ENCODE peak calls at places on chromosomes 1 and 21, in four cellular contexts. X is H1, A is HL-60, M is thoracic aorta. B is an unnamed sample.
A peak's percentile ranks its signal among the peaks of the same experiment; 100 is the strongest.

GRCh38 chr1:5913078-5913845 is 79.0 kb downstream of the NPHP4 start:
- DNase-seq in X (no peak), M (no peak), A (no peak), B (peak; percentile 51)

GRCh38 chr1:35178295-35178695 is 14.7 kb downstream of the SFPQ start:
- DNase-seq in X (no peak), M (no peak), A (no peak), B (no peak)

GRCh38 chr1:87915771-87916170 is 587.1 kb downstream of the LMO4 start:
- DNase-seq in M (no peak), A (no peak), X (no peak), B (no peak)

GRCh38 chr1:93007941-93008577 is 46.8 kb upstream of the DIPK1A start:
- DNase-seq in A (no peak), M (no peak), X (no peak), B (peak; percentile 62)

GRCh38 chr1:29498126-29499100 is 262.1 kb downstream of the PTPRU start:
- DNase-seq in X (no peak), M (no peak), A (no peak), B (no peak)

GRCh38 chr1:231527586-231528174 is 789 bp upstream of the TSNAX start:
- DNase-seq in X (no peak), A (no peak), M (no peak), B (no peak)

GRCh38 chr1:6414443-6414844 is 5.3 kb downstream of the HES2 start:
- DNase-seq in M (no peak), X (no peak), A (no peak), B (peak; percentile 90)

GRCh38 chr1:85289207-85289847 is 12.9 kb upstream of the BCL10 start:
- DNase-seq in X (no peak), A (no peak), M (no peak), B (no peak)

GRCh38 chr21:14084701-14085100 is 126.1 kb downstream of the LIPI start:
- DNase-seq in M (no peak), X (no peak), A (no peak), B (no peak)

GRCh38 chr1:222979561-222979960 is 163.5 kb downstream of the TLR5 start:
- DNase-seq in X (no peak), M (no peak), A (no peak), B (no peak)

GRCh38 chr1:180231506-180232420 is 1.7 kb downstream of the LHX4 start:
- DNase-seq in X (no peak), A (peak; percentile 83), M (no peak), B (peak; percentile 88)

GRCh38 chr1:86156571-86157455 is at the start of gene COL24A1:
- DNase-seq in X (no peak), M (no peak), A (peak; percentile 11), B (peak; percentile 92)

GRCh38 chr1:198919667-198920398 is 281.0 kb downstream of the PTPRC start:
- DNase-seq in M (no peak), A (no peak), X (no peak), B (no peak)

GRCh38 chr1:46960250-46960649 is 19.0 kb upstream of the CYP4A11 start:
- DNase-seq in X (no peak), M (no peak), A (no peak), B (no peak)

GRCh38 chr1:118944133-118944532 is 44.0 kb downstream of the TBX15 start:
- DNase-seq in M (no peak), X (no peak), A (no peak), B (no peak)

GRCh38 chr1:210394281-210394798 is 65.6 kb downstream of the HHAT start:
- DNase-seq in M (peak; percentile 16), A (no peak), X (no peak), B (no peak)

GRCh38 chr21:41478319-41479177 is 29.4 kb downstream of the TMPRSS2 start:
- DNase-seq in M (no peak), X (no peak), A (no peak), B (peak; percentile 54)

GRCh38 chr1:2525896-2526823 is at the start of gene PANK4:
- DNase-seq in A (peak; percentile 91), X (peak; percentile 66), M (peak; percentile 86), B (peak; percentile 97)
- TF ChIP-seq CTCF in A (no peak), X (no peak), M (no peak), B (peak; percentile 25)

GRCh38 chr1:228811655-228812315 is 76.5 kb downstream of the RHOU start:
- DNase-seq in M (no peak), A (no peak), X (no peak), B (no peak)

GRCh38 chr1:228807904-228808487 is 72.7 kb downstream of the RHOU start:
- DNase-seq in A (no peak), M (no peak), X (no peak), B (no peak)

GRCh38 chr1:228810385-228810784 is 75.1 kb downstream of the RHOU start:
- DNase-seq in M (no peak), X (no peak), A (no peak), B (no peak)

GRCh38 chr1:228810855-228811654 is 75.8 kb downstream of the RHOU start:
- DNase-seq in M (no peak), A (no peak), X (no peak), B (no peak)

GRCh38 chr1:228809621-228810313 is 74.5 kb downstream of the RHOU start:
- DNase-seq in X (no peak), A (no peak), M (no peak), B (peak; percentile 92)
- H3K4me3 ChIP-seq in X (no peak overlapping the region), A (no peak overlapping the region), M (no peak overlapping the region), B (no peak overlapping the region)

DNA sequence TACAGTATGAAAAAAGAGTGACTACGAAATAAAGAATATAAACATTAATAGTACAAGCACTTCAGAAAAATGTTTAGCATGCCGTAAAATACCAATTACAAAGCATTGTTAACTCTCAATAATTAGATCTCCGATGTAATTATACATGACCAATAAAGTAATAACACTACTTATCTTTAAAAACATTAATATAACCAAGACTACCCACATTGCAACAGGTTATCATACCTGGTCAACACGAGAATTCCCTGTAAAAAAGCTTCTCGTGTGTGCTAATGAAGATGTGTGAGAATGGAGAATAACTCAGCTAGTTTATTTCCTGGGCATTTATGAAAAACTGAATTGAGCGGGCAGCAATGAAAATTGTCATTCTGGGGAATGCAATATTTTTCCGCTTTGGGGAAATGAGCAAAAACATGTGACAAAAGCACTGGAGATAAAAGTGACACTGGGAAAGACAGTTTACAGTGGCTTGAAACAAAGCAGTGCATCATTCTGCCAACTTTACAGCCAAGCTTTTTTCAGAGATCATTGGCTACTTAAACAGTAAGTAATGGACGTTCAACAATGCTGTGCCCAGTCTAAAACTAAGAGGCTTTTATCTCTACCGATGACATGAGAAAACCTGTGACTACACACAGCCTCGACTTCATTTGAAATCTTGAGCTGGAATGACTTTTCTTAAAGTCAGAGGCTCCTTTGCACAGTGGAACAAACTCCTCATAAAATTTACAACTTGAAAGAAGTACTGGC is 34.7 kb downstream of the ITPKB start:
- DNase-seq in A (no peak), X (no peak), M (no peak), B (no peak)
- H3K27ac ChIP-seq in A (peak overlapping the region; percentile 92), X (no peak overlapping the region), M (peak overlapping the region; percentile 86), B (no peak overlapping the region)

GRCh38 chr1:215673943-215674342 is 106.8 kb downstream of the KCTD3 start:
- DNase-seq in X (no peak), A (no peak), M (no peak), B (no peak)

GRCh38 chr1:215672482-215672881 is 105.4 kb downstream of the KCTD3 start:
- DNase-seq in M (no peak), X (no peak), A (no peak), B (no peak)

GRCh38 chr1:215679231-215679630 is 112.1 kb downstream of the KCTD3 start:
- DNase-seq in M (no peak), A (no peak), X (no peak), B (no peak)

GRCh38 chr1:215682232-215682631 is 115.1 kb downstream of the KCTD3 start:
- DNase-seq in A (no peak), X (no peak), M (no peak), B (no peak)

DNA sequence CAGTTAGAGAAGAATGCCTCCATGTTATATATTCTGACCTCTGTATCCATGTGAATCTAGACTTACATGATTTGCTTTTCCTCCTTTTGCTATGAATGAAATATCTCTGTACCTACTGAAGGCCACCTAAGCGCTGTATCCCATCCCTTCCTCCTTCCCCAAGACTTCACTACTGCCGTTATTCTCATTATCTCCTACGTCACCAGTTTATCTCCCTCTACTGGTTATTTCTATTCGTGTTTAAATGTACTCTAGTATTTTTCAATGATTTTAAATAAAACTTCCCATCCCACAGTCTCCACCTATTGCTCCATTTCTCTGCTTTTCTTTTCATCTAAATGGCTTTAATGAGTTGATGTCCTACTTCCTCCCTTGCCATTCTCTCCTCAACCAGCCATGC is 110.0 kb downstream of the KCTD3 start:
- DNase-seq in A (no peak), M (no peak), X (no peak), B (no peak)
- TF ChIP-seq CTCF in A (no peak), M (no peak), X (no peak), B (peak; percentile 31)

GRCh38 chr21:15192243-15192642 is 127.4 kb upstream of the NRIP1 start:
- DNase-seq in A (no peak), X (no peak), M (no peak), B (no peak)

GRCh38 chr21:15191342-15191741 is 126.5 kb upstream of the NRIP1 start:
- DNase-seq in A (no peak), M (no peak), X (no peak), B (no peak)

GRCh38 chr21:15193937-15194336 is 129.1 kb upstream of the NRIP1 start:
- DNase-seq in X (no peak), M (no peak), A (no peak), B (no peak)

GRCh38 chr21:15190412-15190811 is 125.6 kb upstream of the NRIP1 start:
- DNase-seq in A (no peak), M (no peak), X (no peak), B (no peak)

GRCh38 chr21:15190837-15191236 is 126.0 kb upstream of the NRIP1 start:
- DNase-seq in A (no peak), M (no peak), X (no peak), B (no peak)
- H3K4me3 ChIP-seq in A (no peak overlapping the region), M (no peak overlapping the region), X (no peak overlapping the region), B (no peak overlapping the region)

DNA sequence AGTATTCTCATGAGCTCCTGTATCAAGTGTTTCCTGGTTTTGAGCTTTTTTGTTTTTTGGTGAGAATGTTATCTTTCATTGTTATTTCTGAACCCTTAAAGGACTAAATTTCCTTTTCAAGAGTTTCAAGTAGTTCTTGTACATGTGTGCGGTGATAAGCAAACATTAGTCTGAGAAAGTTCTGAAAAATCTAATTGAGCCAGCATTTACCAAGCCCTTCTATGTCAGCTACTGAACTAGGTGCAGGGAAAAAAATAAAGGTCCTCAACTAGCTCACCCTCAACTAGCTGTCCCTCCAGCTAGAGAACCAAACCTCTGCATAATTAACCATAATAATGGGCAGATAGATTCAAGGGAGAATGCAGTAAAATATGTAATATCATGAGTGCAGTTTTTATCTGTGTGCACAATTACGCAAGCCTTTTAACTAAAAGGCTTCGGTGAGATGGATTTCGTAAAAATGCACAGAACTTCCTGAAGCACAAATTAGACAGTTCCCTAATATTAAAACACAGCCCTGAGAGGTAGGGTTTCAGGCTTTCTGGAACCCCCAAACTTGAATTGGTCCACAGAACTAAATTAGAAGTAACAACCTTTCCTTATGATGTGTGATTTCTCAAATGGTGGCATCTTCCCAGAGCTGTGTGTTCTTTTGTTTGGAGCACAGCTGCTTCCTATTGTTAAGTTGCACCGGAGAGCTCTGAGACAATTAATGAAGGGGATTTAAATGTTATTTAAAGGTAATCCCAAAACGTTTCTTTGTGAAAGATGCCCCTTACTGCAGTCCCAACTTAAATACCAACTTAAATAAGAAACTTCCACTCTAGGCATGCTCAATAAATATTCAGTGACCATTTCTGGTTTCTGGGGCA is 165.8 kb downstream of the NFIA start:
- DNase-seq in M (no peak), X (no peak), A (peak; percentile 32), B (no peak)
- H3K27ac ChIP-seq in M (no peak overlapping the region), X (no peak overlapping the region), A (peak overlapping the region; percentile 41), B (no peak overlapping the region)

B was measured in endodermal cell.